ENCODE peak calls at places on chromosomes 5 and 9, in five cellular contexts. H is H9, S is H1, Z is IMR-90, Y is neuronal stem cell. X is an unnamed sample.

GRCh38 chr5:16693879-16694278 is 77.1 kb upstream of the RETREG1 start:
- DNase-seq in H (no peak), S (no peak), Z (no peak), Y (no peak), X (no peak)

GRCh38 chr5:125487231-125487630 is 740.8 kb upstream of the ZNF608 start:
- DNase-seq in H (no peak), S (no peak), Z (peak), Y (no peak), X (peak)

GRCh38 chr9:18437315-18438200 is 36.4 kb upstream of the ADAMTSL1 start:
- DNase-seq in H (no peak), S (no peak), Z (peak), Y (no peak), X (peak)

GRCh38 chr9:81028504-81028903 is 660.8 kb downstream of the TLE1 start:
- DNase-seq in H (no peak), S (no peak), Z (peak), Y (no peak), X (peak)

GRCh38 chr9:133683494-133684460 is 47.6 kb downstream of the DBH start:
- DNase-seq in H (no peak), S (no peak), Z (peak), Y (no peak), X (peak)

GRCh38 chr9:130287736-130288135 is 22.2 kb downstream of the HMCN2 start:
- DNase-seq in H (no peak), S (no peak), Z (no peak), Y (no peak), X (no peak)

GRCh38 chr5:138653502-138653901 is 78.3 kb upstream of the HSPA9 start:
- DNase-seq in H (no peak), S (no peak), Z (peak), Y (no peak), X (peak)

GRCh38 chr5:124948062-124948753 is 201.8 kb upstream of the ZNF608 start:
- DNase-seq in H (no peak), S (no peak), Z (no peak), Y (no peak), X (peak)

GRCh38 chr5:134575316-134575715 is 49.8 kb downstream of the JADE2 start:
- DNase-seq in H (no peak), S (no peak), Z (no peak), Y (no peak), X (no peak)

GRCh38 chr5:158641016-158641415 is 458.7 kb downstream of the EBF1 start:
- DNase-seq in H (no peak), S (no peak), Z (no peak), Y (no peak), X (no peak)

GRCh38 chr5:159402328-159402727 is 72.0 kb upstream of the IL12B start:
- DNase-seq in H (no peak), S (no peak), Z (no peak), Y (no peak), X (no peak)

GRCh38 chr5:27472875-27473274 is 434.5 kb upstream of the CDH9 start:
- DNase-seq in H (no peak), S (no peak), Z (no peak), Y (no peak), X (peak)

DNA sequence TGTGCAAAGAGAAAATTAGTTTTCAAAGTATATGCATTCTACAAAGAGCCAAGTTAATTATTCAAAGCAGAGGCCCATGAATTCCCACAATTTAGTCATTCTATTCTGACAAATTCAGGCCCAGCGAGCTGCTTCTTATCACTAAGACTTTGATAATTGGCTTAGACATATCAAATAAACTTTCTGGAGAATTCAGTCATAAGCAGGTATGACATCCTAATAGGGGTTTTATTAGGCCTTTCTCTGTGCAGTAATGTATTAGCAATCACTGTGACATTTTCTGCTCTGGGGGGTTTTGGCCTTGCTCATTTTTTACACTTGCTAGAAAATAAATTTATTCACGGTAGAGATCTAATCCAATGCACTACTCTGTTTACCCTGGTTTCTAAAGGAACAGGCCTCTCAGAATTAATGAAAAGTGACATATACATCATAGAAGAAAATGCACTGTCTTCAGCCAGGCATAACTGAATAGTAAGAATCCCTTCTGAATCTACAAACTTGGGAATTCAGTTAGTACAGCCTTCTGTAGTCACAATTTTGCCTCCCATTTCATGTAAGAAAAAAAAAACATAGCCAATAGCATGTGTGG is 197.5 kb downstream of the CAAP1 start:
- DNase-seq in H (no peak), S (no peak), Z (no peak), Y (no peak), X (no peak)
- H2BK15ac ChIP-seq in H (no peak), S (no peak), Z (no peak), Y (no peak), X (no peak)

DNA sequence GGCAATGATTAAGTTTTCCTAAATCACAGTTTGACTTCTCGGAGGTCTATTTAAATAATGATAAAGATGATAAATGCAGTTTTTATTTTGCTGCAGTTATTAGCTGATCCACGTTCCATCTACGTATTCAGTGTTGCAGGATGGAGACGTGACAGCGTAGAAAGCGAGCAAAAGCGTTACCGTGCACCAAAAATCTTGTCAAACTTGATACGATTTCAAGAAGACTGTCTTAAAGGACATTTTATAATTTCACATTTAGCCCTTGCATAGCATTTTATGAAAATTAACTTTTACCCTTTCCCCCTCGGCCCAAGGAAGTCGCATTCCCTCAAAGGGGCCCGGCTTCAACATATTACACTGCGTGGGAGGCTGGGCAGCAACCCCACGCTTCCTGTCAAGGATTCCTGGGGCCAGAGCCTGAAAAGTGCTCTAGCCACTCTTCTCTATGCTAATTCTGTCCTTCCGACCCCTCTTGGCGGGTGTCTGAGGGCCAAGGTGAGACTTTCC is 7.1 kb upstream of the PURA start:
- DNase-seq in H (no peak), S (no peak), Z (no peak), Y (no peak), X (no peak)
- H2AFZ ChIP-seq in H (no peak), S (peak), Z (peak), Y (peak), X (peak)

GRCh38 chr5:121872846-121873245 is 21.2 kb downstream of the FTMT start:
- DNase-seq in H (no peak), S (no peak), Z (no peak), Y (no peak), X (no peak)

GRCh38 chr5:121863753-121864152 is 12.1 kb downstream of the FTMT start:
- DNase-seq in H (no peak), S (no peak), Z (no peak), Y (no peak), X (no peak)

GRCh38 chr5:121870489-121870888 is 18.8 kb downstream of the FTMT start:
- DNase-seq in H (no peak), S (no peak), Z (peak), Y (no peak), X (peak)

DNA sequence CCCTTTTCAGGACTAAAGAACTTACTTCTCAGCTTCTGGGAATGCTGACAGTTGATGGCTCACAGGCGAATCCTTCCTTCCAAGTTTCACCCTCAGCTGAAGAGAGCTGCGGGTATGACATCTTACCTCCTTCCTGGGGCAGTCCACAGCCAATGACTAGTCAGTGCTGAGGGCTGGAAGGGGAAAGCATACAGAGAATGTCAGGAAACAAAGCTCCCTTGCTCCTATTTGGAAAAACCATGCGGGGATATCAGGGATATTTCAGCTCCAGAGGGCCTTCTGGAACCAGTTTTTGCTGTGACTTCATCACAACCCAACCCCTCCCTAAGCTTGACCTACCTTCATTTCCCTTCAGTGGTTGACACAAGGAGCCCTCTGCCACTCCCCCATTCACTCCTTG is 15.7 kb downstream of the FTMT start:
- DNase-seq in H (no peak), S (no peak), Z (no peak), Y (no peak), X (no peak)
- H2BK5ac ChIP-seq in H (no peak), S (no peak), Z (no peak), Y (no peak), X (no peak)

GRCh38 chr5:32951003-32951402 is 239.9 kb downstream of the NPR3 start:
- DNase-seq in H (no peak), S (no peak), Z (no peak), Y (no peak), X (no peak)
- H2BK15ac ChIP-seq in H (no peak), S (no peak), Z (no peak), Y (no peak), X (no peak)

X was measured in mesenchymal stem cell.